ENCODE peak calls at places on chromosomes 6 and 20, in nine cellular contexts. One of them, this sample, is unnamed.

GRCh38 chr6:33320315-33321181 is 3.0 kb upstream of the ZBTB22 start:
- DNase-seq in transverse colon: peak; percentile 33
- DNase-seq in stimulated activated naive B cell treated with anti-CD40 and anti-IgM and Interleukin-4, amounts not matched to agents 10 μg/mL and 1 μg/mL and 100 μg/mL, for 72 hours: no peak
- DNase-seq in choroid plexus epithelial cell: peak; percentile 84
- DNase-seq in thoracic aorta: no peak
- DNase-seq in upper lobe of right lung: no peak
- DNase-seq in GM04504: peak; percentile 90
- DNase-seq in T-helper 1 cell: no peak
- DNase-seq in stimulated activated naive CD8-positive, alpha-beta T cell treated with anti-CD3 and anti-CD28 coated beads, Interleukin-15, Interleukin-2, amounts not matched to agents 100 U/mL and 50 U/mL, for 24 hours: no peak
- DNase-seq in this sample: peak; percentile 71

GRCh38 chr20:7608246-7608645 is 332.0 kb downstream of the HAO1 start:
- DNase-seq in transverse colon: no peak
- DNase-seq in stimulated activated naive B cell treated with anti-CD40 and anti-IgM and Interleukin-4, amounts not matched to agents 10 μg/mL and 1 μg/mL and 100 μg/mL, for 72 hours: no peak
- DNase-seq in choroid plexus epithelial cell: peak; percentile 11
- DNase-seq in thoracic aorta: no peak
- DNase-seq in upper lobe of right lung: no peak
- DNase-seq in GM04504: no peak
- DNase-seq in T-helper 1 cell: no peak
- DNase-seq in stimulated activated naive CD8-positive, alpha-beta T cell treated with anti-CD3 and anti-CD28 coated beads, Interleukin-15, Interleukin-2, amounts not matched to agents 100 U/mL and 50 U/mL, for 24 hours: no peak
- DNase-seq in this sample: no peak

GRCh38 chr6:5562277-5562676 is 301.0 kb downstream of the FARS2 start:
- DNase-seq in transverse colon: no peak
- DNase-seq in stimulated activated naive B cell treated with anti-CD40 and anti-IgM and Interleukin-4, amounts not matched to agents 10 μg/mL and 1 μg/mL and 100 μg/mL, for 72 hours: no peak
- DNase-seq in choroid plexus epithelial cell: no peak
- DNase-seq in thoracic aorta: no peak
- DNase-seq in upper lobe of right lung: no peak
- DNase-seq in GM04504: no peak
- DNase-seq in T-helper 1 cell: peak; percentile 12
- DNase-seq in stimulated activated naive CD8-positive, alpha-beta T cell treated with anti-CD3 and anti-CD28 coated beads, Interleukin-15, Interleukin-2, amounts not matched to agents 100 U/mL and 50 U/mL, for 24 hours: no peak
- DNase-seq in this sample: no peak

GRCh38 chr6:152368761-152369624 is 268.2 kb downstream of the SYNE1 start:
- DNase-seq in transverse colon: peak; percentile 13
- DNase-seq in stimulated activated naive B cell treated with anti-CD40 and anti-IgM and Interleukin-4, amounts not matched to agents 10 μg/mL and 1 μg/mL and 100 μg/mL, for 72 hours: no peak
- DNase-seq in choroid plexus epithelial cell: peak; percentile 56
- DNase-seq in thoracic aorta: no peak
- DNase-seq in upper lobe of right lung: no peak
- DNase-seq in GM04504: no peak
- DNase-seq in T-helper 1 cell: no peak
- DNase-seq in stimulated activated naive CD8-positive, alpha-beta T cell treated with anti-CD3 and anti-CD28 coated beads, Interleukin-15, Interleukin-2, amounts not matched to agents 100 U/mL and 50 U/mL, for 24 hours: no peak
- DNase-seq in this sample: no peak

GRCh38 chr20:53161473-53161872 is 189.3 kb downstream of the TSHZ2 start:
- DNase-seq in transverse colon: no peak
- DNase-seq in stimulated activated naive B cell treated with anti-CD40 and anti-IgM and Interleukin-4, amounts not matched to agents 10 μg/mL and 1 μg/mL and 100 μg/mL, for 72 hours: no peak
- DNase-seq in choroid plexus epithelial cell: no peak
- DNase-seq in thoracic aorta: no peak
- DNase-seq in upper lobe of right lung: no peak
- DNase-seq in GM04504: no peak
- DNase-seq in T-helper 1 cell: no peak
- DNase-seq in stimulated activated naive CD8-positive, alpha-beta T cell treated with anti-CD3 and anti-CD28 coated beads, Interleukin-15, Interleukin-2, amounts not matched to agents 100 U/mL and 50 U/mL, for 24 hours: no peak
- DNase-seq in this sample: no peak

GRCh38 chr6:39049575-39050283 is 1.1 kb downstream of the GLP1R start:
- DNase-seq in transverse colon: no peak
- DNase-seq in stimulated activated naive B cell treated with anti-CD40 and anti-IgM and Interleukin-4, amounts not matched to agents 10 μg/mL and 1 μg/mL and 100 μg/mL, for 72 hours: no peak
- DNase-seq in choroid plexus epithelial cell: no peak
- DNase-seq in thoracic aorta: no peak
- DNase-seq in upper lobe of right lung: peak; percentile 57
- DNase-seq in GM04504: no peak
- DNase-seq in T-helper 1 cell: no peak
- DNase-seq in stimulated activated naive CD8-positive, alpha-beta T cell treated with anti-CD3 and anti-CD28 coated beads, Interleukin-15, Interleukin-2, amounts not matched to agents 100 U/mL and 50 U/mL, for 24 hours: no peak
- DNase-seq in this sample: no peak

GRCh38 chr6:117346142-117346930 is 79.4 kb downstream of the ROS1 start:
- DNase-seq in transverse colon: no peak
- DNase-seq in stimulated activated naive B cell treated with anti-CD40 and anti-IgM and Interleukin-4, amounts not matched to agents 10 μg/mL and 1 μg/mL and 100 μg/mL, for 72 hours: no peak
- DNase-seq in choroid plexus epithelial cell: peak; percentile 41
- DNase-seq in thoracic aorta: no peak
- DNase-seq in upper lobe of right lung: no peak
- DNase-seq in GM04504: peak; percentile 13
- DNase-seq in T-helper 1 cell: no peak
- DNase-seq in stimulated activated naive CD8-positive, alpha-beta T cell treated with anti-CD3 and anti-CD28 coated beads, Interleukin-15, Interleukin-2, amounts not matched to agents 100 U/mL and 50 U/mL, for 24 hours: no peak
- DNase-seq in this sample: no peak

GRCh38 chr6:24547243-24547642 is 52.5 kb downstream of the ALDH5A1 start:
- DNase-seq in transverse colon: no peak
- DNase-seq in stimulated activated naive B cell treated with anti-CD40 and anti-IgM and Interleukin-4, amounts not matched to agents 10 μg/mL and 1 μg/mL and 100 μg/mL, for 72 hours: no peak
- DNase-seq in choroid plexus epithelial cell: peak; percentile 35
- DNase-seq in thoracic aorta: no peak
- DNase-seq in upper lobe of right lung: no peak
- DNase-seq in GM04504: no peak
- DNase-seq in T-helper 1 cell: peak; percentile 37
- DNase-seq in stimulated activated naive CD8-positive, alpha-beta T cell treated with anti-CD3 and anti-CD28 coated beads, Interleukin-15, Interleukin-2, amounts not matched to agents 100 U/mL and 50 U/mL, for 24 hours: peak; percentile 55
- DNase-seq in this sample: no peak

GRCh38 chr6:26452631-26453030 is 5.1 kb upstream of the BTN2A1 start:
- DNase-seq in transverse colon: no peak
- DNase-seq in stimulated activated naive B cell treated with anti-CD40 and anti-IgM and Interleukin-4, amounts not matched to agents 10 μg/mL and 1 μg/mL and 100 μg/mL, for 72 hours: no peak
- DNase-seq in choroid plexus epithelial cell: no peak
- DNase-seq in thoracic aorta: no peak
- DNase-seq in upper lobe of right lung: no peak
- DNase-seq in GM04504: no peak
- DNase-seq in T-helper 1 cell: no peak
- DNase-seq in stimulated activated naive CD8-positive, alpha-beta T cell treated with anti-CD3 and anti-CD28 coated beads, Interleukin-15, Interleukin-2, amounts not matched to agents 100 U/mL and 50 U/mL, for 24 hours: no peak
- DNase-seq in this sample: no peak

GRCh38 chr6:163095401-163095800 is 319.1 kb upstream of the QKI start:
- DNase-seq in transverse colon: no peak
- DNase-seq in stimulated activated naive B cell treated with anti-CD40 and anti-IgM and Interleukin-4, amounts not matched to agents 10 μg/mL and 1 μg/mL and 100 μg/mL, for 72 hours: no peak
- DNase-seq in choroid plexus epithelial cell: no peak
- DNase-seq in thoracic aorta: no peak
- DNase-seq in upper lobe of right lung: no peak
- DNase-seq in GM04504: no peak
- DNase-seq in T-helper 1 cell: no peak
- DNase-seq in stimulated activated naive CD8-positive, alpha-beta T cell treated with anti-CD3 and anti-CD28 coated beads, Interleukin-15, Interleukin-2, amounts not matched to agents 100 U/mL and 50 U/mL, for 24 hours: no peak
- DNase-seq in this sample: no peak

GRCh38 chr6:142952614-142953013 is 7.6 kb upstream of the HIVEP2 start:
- DNase-seq in transverse colon: peak; percentile 29
- DNase-seq in stimulated activated naive B cell treated with anti-CD40 and anti-IgM and Interleukin-4, amounts not matched to agents 10 μg/mL and 1 μg/mL and 100 μg/mL, for 72 hours: peak; percentile 40
- DNase-seq in choroid plexus epithelial cell: no peak
- DNase-seq in thoracic aorta: no peak
- DNase-seq in upper lobe of right lung: no peak
- DNase-seq in GM04504: no peak
- DNase-seq in T-helper 1 cell: no peak
- DNase-seq in stimulated activated naive CD8-positive, alpha-beta T cell treated with anti-CD3 and anti-CD28 coated beads, Interleukin-15, Interleukin-2, amounts not matched to agents 100 U/mL and 50 U/mL, for 24 hours: peak; percentile 17
- DNase-seq in this sample: no peak

GRCh38 chr6:101818056-101818455 is 424.5 kb downstream of the GRIK2 start:
- DNase-seq in transverse colon: no peak
- DNase-seq in stimulated activated naive B cell treated with anti-CD40 and anti-IgM and Interleukin-4, amounts not matched to agents 10 μg/mL and 1 μg/mL and 100 μg/mL, for 72 hours: no peak
- DNase-seq in choroid plexus epithelial cell: no peak
- DNase-seq in thoracic aorta: no peak
- DNase-seq in upper lobe of right lung: no peak
- DNase-seq in GM04504: no peak
- DNase-seq in T-helper 1 cell: no peak
- DNase-seq in stimulated activated naive CD8-positive, alpha-beta T cell treated with anti-CD3 and anti-CD28 coated beads, Interleukin-15, Interleukin-2, amounts not matched to agents 100 U/mL and 50 U/mL, for 24 hours: no peak
- DNase-seq in this sample: no peak

GRCh38 chr6:23013776-23014175 is 444.4 kb downstream of the HDGFL1 start:
- DNase-seq in transverse colon: no peak
- DNase-seq in stimulated activated naive B cell treated with anti-CD40 and anti-IgM and Interleukin-4, amounts not matched to agents 10 μg/mL and 1 μg/mL and 100 μg/mL, for 72 hours: no peak
- DNase-seq in choroid plexus epithelial cell: no peak
- DNase-seq in thoracic aorta: no peak
- DNase-seq in upper lobe of right lung: no peak
- DNase-seq in GM04504: peak; percentile 21
- DNase-seq in T-helper 1 cell: no peak
- DNase-seq in stimulated activated naive CD8-positive, alpha-beta T cell treated with anti-CD3 and anti-CD28 coated beads, Interleukin-15, Interleukin-2, amounts not matched to agents 100 U/mL and 50 U/mL, for 24 hours: no peak
- DNase-seq in this sample: no peak

GRCh38 chr6:116072368-116072767 is 11.7 kb upstream of the FRK start:
- DNase-seq in transverse colon: no peak
- DNase-seq in stimulated activated naive B cell treated with anti-CD40 and anti-IgM and Interleukin-4, amounts not matched to agents 10 μg/mL and 1 μg/mL and 100 μg/mL, for 72 hours: no peak
- DNase-seq in choroid plexus epithelial cell: peak; percentile 29
- DNase-seq in thoracic aorta: no peak
- DNase-seq in upper lobe of right lung: no peak
- DNase-seq in GM04504: no peak
- DNase-seq in T-helper 1 cell: peak; percentile 59
- DNase-seq in stimulated activated naive CD8-positive, alpha-beta T cell treated with anti-CD3 and anti-CD28 coated beads, Interleukin-15, Interleukin-2, amounts not matched to agents 100 U/mL and 50 U/mL, for 24 hours: no peak
- DNase-seq in this sample: no peak

This sample was measured in BJ.